ENCODE peak calls at places on chromosomes 5 and 9, in five cellular contexts. One of them, this sample, is unnamed.
A peak's percentile ranks its signal among the peaks of the same experiment; 100 is the strongest.

GRCh38 chr5:78467744-78468357 is 107.4 kb downstream of the SCAMP1 start:
- DNase-seq in CD8-positive, alpha-beta memory T cell: no peak
- DNase-seq in HEK293T: peak; percentile 25
- DNase-seq in RPMI8226: peak; percentile 56
- DNase-seq in posterior vena cava: no peak
- DNase-seq in this sample: no peak

GRCh38 chr9:91359734-91360470 is 1.8 kb downstream of the AUH start:
- DNase-seq in RPMI8226: peak; percentile 35
- DNase-seq in CD8-positive, alpha-beta memory T cell: no peak
- DNase-seq in posterior vena cava: no peak
- DNase-seq in HEK293T: no peak
- DNase-seq in this sample: no peak

GRCh38 chr5:151492729-151493128 is 45.3 kb downstream of the SLC36A1 start:
- DNase-seq in posterior vena cava: no peak
- DNase-seq in HEK293T: no peak
- DNase-seq in RPMI8226: no peak
- DNase-seq in CD8-positive, alpha-beta memory T cell: no peak
- DNase-seq in this sample: no peak

GRCh38 chr5:127442085-127442484 is 75.4 kb upstream of the PRRC1 start:
- DNase-seq in RPMI8226: no peak
- DNase-seq in CD8-positive, alpha-beta memory T cell: no peak
- DNase-seq in posterior vena cava: no peak
- DNase-seq in HEK293T: no peak
- DNase-seq in this sample: no peak

GRCh38 chr5:179160584-179160983 is 100.4 kb downstream of the ZNF354C start:
- DNase-seq in HEK293T: no peak
- DNase-seq in CD8-positive, alpha-beta memory T cell: no peak
- DNase-seq in RPMI8226: no peak
- DNase-seq in posterior vena cava: no peak
- DNase-seq in this sample: no peak

GRCh38 chr9:127132921-127133647 is 10.6 kb upstream of the ANGPTL2 start:
- DNase-seq in CD8-positive, alpha-beta memory T cell: no peak
- DNase-seq in RPMI8226: no peak
- DNase-seq in HEK293T: no peak
- DNase-seq in posterior vena cava: no peak
- DNase-seq in this sample: no peak

GRCh38 chr5:158120760-158121159 is 261.8 kb upstream of the CLINT1 start:
- DNase-seq in posterior vena cava: no peak
- DNase-seq in RPMI8226: no peak
- DNase-seq in CD8-positive, alpha-beta memory T cell: no peak
- DNase-seq in HEK293T: no peak
- DNase-seq in this sample: no peak

GRCh38 chr9:122143296-122143695 is 16.3 kb downstream of the NDUFA8 start:
- DNase-seq in HEK293T: no peak
- DNase-seq in CD8-positive, alpha-beta memory T cell: no peak
- DNase-seq in RPMI8226: no peak
- DNase-seq in posterior vena cava: no peak
- DNase-seq in this sample: no peak

GRCh38 chr5:72126796-72127195 is 19.5 kb downstream of the MAP1B start:
- DNase-seq in HEK293T: no peak
- DNase-seq in RPMI8226: no peak
- DNase-seq in posterior vena cava: no peak
- DNase-seq in CD8-positive, alpha-beta memory T cell: no peak
- DNase-seq in this sample: no peak

GRCh38 chr5:135382131-135382530 is 16.9 kb downstream of the MACROH2A1 start:
- DNase-seq in CD8-positive, alpha-beta memory T cell: no peak
- DNase-seq in RPMI8226: no peak
- DNase-seq in posterior vena cava: no peak
- DNase-seq in HEK293T: no peak
- DNase-seq in this sample: no peak

GRCh38 chr9:20693068-20693467 is 9.0 kb downstream of the FOCAD start:
- DNase-seq in posterior vena cava: no peak
- DNase-seq in RPMI8226: no peak
- DNase-seq in HEK293T: no peak
- DNase-seq in CD8-positive, alpha-beta memory T cell: no peak
- DNase-seq in this sample: no peak

GRCh38 chr9:121819511-121820231 is 168.2 kb downstream of the DAB2IP start:
- DNase-seq in HEK293T: peak; percentile 32
- DNase-seq in CD8-positive, alpha-beta memory T cell: no peak
- DNase-seq in posterior vena cava: no peak
- DNase-seq in RPMI8226: no peak
- DNase-seq in this sample: peak; percentile 47

GRCh38 chr9:35844628-35845301 is 15.7 kb downstream of the TMEM8B start:
- DNase-seq in RPMI8226: peak; percentile 87
- DNase-seq in HEK293T: no peak
- DNase-seq in posterior vena cava: peak; percentile 25
- DNase-seq in CD8-positive, alpha-beta memory T cell: peak; percentile 46
- DNase-seq in this sample: no peak

GRCh38 chr5:58925627-58926545 is 343.0 kb downstream of the RAB3C start:
- DNase-seq in RPMI8226: no peak
- DNase-seq in posterior vena cava: no peak
- DNase-seq in HEK293T: no peak
- DNase-seq in CD8-positive, alpha-beta memory T cell: no peak
- DNase-seq in this sample: no peak

GRCh38 chr9:135251331-135251761 is 163.9 kb downstream of the OLFM1 start:
- DNase-seq in HEK293T: no peak
- DNase-seq in CD8-positive, alpha-beta memory T cell: no peak
- DNase-seq in posterior vena cava: peak; percentile 62
- DNase-seq in RPMI8226: no peak
- DNase-seq in this sample: no peak

GRCh38 chr5:150404991-150405816 is 7.5 kb downstream of the CD74 start:
- DNase-seq in HEK293T: no peak
- DNase-seq in posterior vena cava: no peak
- DNase-seq in CD8-positive, alpha-beta memory T cell: no peak
- DNase-seq in RPMI8226: no peak
- DNase-seq in this sample: no peak

GRCh38 chr9:124285903-124286291 is 28.1 kb downstream of the NEK6 start:
- DNase-seq in RPMI8226: peak; percentile 78
- DNase-seq in HEK293T: no peak
- DNase-seq in posterior vena cava: peak; percentile 94
- DNase-seq in CD8-positive, alpha-beta memory T cell: no peak
- DNase-seq in this sample: no peak

GRCh38 chr9:131734165-131734610 is 5.7 kb downstream of the RAPGEF1 start:
- DNase-seq in HEK293T: no peak
- DNase-seq in posterior vena cava: no peak
- DNase-seq in RPMI8226: peak; percentile 98
- DNase-seq in CD8-positive, alpha-beta memory T cell: peak; percentile 74
- DNase-seq in this sample: no peak

GRCh38 chr9:111957856-111958631 is 61.4 kb downstream of the UGCG start:
- DNase-seq in HEK293T: no peak
- DNase-seq in CD8-positive, alpha-beta memory T cell: no peak
- DNase-seq in RPMI8226: peak; percentile 5
- DNase-seq in posterior vena cava: no peak
- DNase-seq in this sample: no peak

GRCh38 chr9:133509179-133510083 is 15.3 kb downstream of the MYMK start:
- DNase-seq in RPMI8226: peak; percentile 60
- DNase-seq in posterior vena cava: no peak
- DNase-seq in HEK293T: peak; percentile 75
- DNase-seq in CD8-positive, alpha-beta memory T cell: no peak
- DNase-seq in this sample: no peak

GRCh38 chr5:130282044-130282443 is 377.8 kb downstream of the CHSY3 start:
- DNase-seq in CD8-positive, alpha-beta memory T cell: no peak
- DNase-seq in RPMI8226: no peak
- DNase-seq in HEK293T: no peak
- DNase-seq in posterior vena cava: no peak
- DNase-seq in this sample: no peak

GRCh38 chr9:88187631-88188030 is 49.4 kb upstream of the SPATA31C2 start:
- DNase-seq in posterior vena cava: no peak
- DNase-seq in HEK293T: no peak
- DNase-seq in RPMI8226: no peak
- DNase-seq in CD8-positive, alpha-beta memory T cell: no peak
- DNase-seq in this sample: no peak

GRCh38 chr9:88775037-88775471 is 216.2 kb upstream of the S1PR3 start:
- DNase-seq in posterior vena cava: peak; percentile 77
- DNase-seq in CD8-positive, alpha-beta memory T cell: no peak
- DNase-seq in RPMI8226: no peak
- DNase-seq in HEK293T: no peak
- DNase-seq in this sample: no peak

GRCh38 chr9:74742792-74743389 is 144.8 kb downstream of the TRPM6 start:
- DNase-seq in HEK293T: peak; percentile 50
- DNase-seq in posterior vena cava: no peak
- DNase-seq in CD8-positive, alpha-beta memory T cell: no peak
- DNase-seq in RPMI8226: peak; percentile 11
- DNase-seq in this sample: peak; percentile 23